ENCODE peak calls at places on chromosomes 1 and 21, in ten cellular contexts. One of them, this sample, is unnamed. For H3K4me1, the result is how much of the 10 kb centered on the place peaks cover.

GRCh38 chr1:84442256-84442655 is 36.8 kb upstream of the RPF1 start:
- DNase-seq in IMR-90: peak
- DNase-seq in A673: peak
- DNase-seq in fibroblast of lung: peak
- DNase-seq in left ventricle myocardium inferior: no peak
- DNase-seq in CD4-positive, alpha-beta memory T cell: peak
- DNase-seq in transverse colon: no peak
- DNase-seq in heart right ventricle: no peak
- DNase-seq in PC-3: peak
- DNase-seq in naive thymus-derived CD4-positive, alpha-beta T cell: no peak
- DNase-seq in this sample: no peak

GRCh38 chr1:3126756-3127718 is 58.0 kb downstream of the PRDM16 start:
- DNase-seq in IMR-90: no peak
- DNase-seq in A673: no peak
- DNase-seq in fibroblast of lung: no peak
- DNase-seq in left ventricle myocardium inferior: no peak
- DNase-seq in CD4-positive, alpha-beta memory T cell: no peak
- DNase-seq in transverse colon: no peak
- DNase-seq in heart right ventricle: no peak
- DNase-seq in PC-3: no peak
- DNase-seq in naive thymus-derived CD4-positive, alpha-beta T cell: no peak
- DNase-seq in this sample: no peak

GRCh38 chr1:245332513-245332912 is 177.7 kb downstream of the KIF26B start:
- DNase-seq in IMR-90: peak
- DNase-seq in A673: no peak
- DNase-seq in fibroblast of lung: peak
- DNase-seq in left ventricle myocardium inferior: no peak
- DNase-seq in CD4-positive, alpha-beta memory T cell: no peak
- DNase-seq in transverse colon: no peak
- DNase-seq in heart right ventricle: no peak
- DNase-seq in PC-3: no peak
- DNase-seq in naive thymus-derived CD4-positive, alpha-beta T cell: no peak
- DNase-seq in this sample: no peak

GRCh38 chr1:23475134-23475628 is 8.8 kb downstream of the ASAP3 start:
- DNase-seq in IMR-90: peak
- DNase-seq in A673: peak
- DNase-seq in fibroblast of lung: peak
- DNase-seq in left ventricle myocardium inferior: no peak
- DNase-seq in CD4-positive, alpha-beta memory T cell: no peak
- DNase-seq in transverse colon: no peak
- DNase-seq in heart right ventricle: no peak
- DNase-seq in PC-3: peak
- DNase-seq in naive thymus-derived CD4-positive, alpha-beta T cell: no peak
- DNase-seq in this sample: no peak

GRCh38 chr1:27342391-27342777 is 562 bp downstream of the SYTL1 start:
- DNase-seq in IMR-90: no peak
- DNase-seq in A673: no peak
- DNase-seq in fibroblast of lung: no peak
- DNase-seq in left ventricle myocardium inferior: no peak
- DNase-seq in CD4-positive, alpha-beta memory T cell: no peak
- DNase-seq in transverse colon: no peak
- DNase-seq in heart right ventricle: no peak
- DNase-seq in PC-3: no peak
- DNase-seq in naive thymus-derived CD4-positive, alpha-beta T cell: no peak
- DNase-seq in this sample: no peak

GRCh38 chr1:202618387-202619022 is 91.7 kb downstream of the SYT2 start:
- DNase-seq in IMR-90: peak
- DNase-seq in A673: no peak
- DNase-seq in fibroblast of lung: peak
- DNase-seq in left ventricle myocardium inferior: no peak
- DNase-seq in CD4-positive, alpha-beta memory T cell: no peak
- DNase-seq in transverse colon: no peak
- DNase-seq in heart right ventricle: no peak
- DNase-seq in PC-3: peak
- DNase-seq in naive thymus-derived CD4-positive, alpha-beta T cell: no peak
- DNase-seq in this sample: no peak

GRCh38 chr1:206907304-206907991 is 10.2 kb downstream of the IL24 start:
- DNase-seq in IMR-90: no peak
- DNase-seq in A673: peak
- DNase-seq in fibroblast of lung: no peak
- DNase-seq in left ventricle myocardium inferior: no peak
- DNase-seq in CD4-positive, alpha-beta memory T cell: no peak
- DNase-seq in transverse colon: no peak
- DNase-seq in heart right ventricle: no peak
- DNase-seq in PC-3: no peak
- DNase-seq in naive thymus-derived CD4-positive, alpha-beta T cell: no peak
- DNase-seq in this sample: no peak

GRCh38 chr1:54815086-54815876 is 14.2 kb upstream of the TTC22 start:
- DNase-seq in IMR-90: no peak
- DNase-seq in A673: no peak
- DNase-seq in fibroblast of lung: no peak
- DNase-seq in left ventricle myocardium inferior: no peak
- DNase-seq in CD4-positive, alpha-beta memory T cell: no peak
- DNase-seq in transverse colon: no peak
- DNase-seq in heart right ventricle: no peak
- DNase-seq in PC-3: no peak
- DNase-seq in naive thymus-derived CD4-positive, alpha-beta T cell: no peak
- DNase-seq in this sample: no peak

GRCh38 chr21:18340387-18340942 is 63.1 kb downstream of the TMPRSS15 start:
- DNase-seq in IMR-90: no peak
- DNase-seq in A673: no peak
- DNase-seq in fibroblast of lung: no peak
- DNase-seq in left ventricle myocardium inferior: no peak
- DNase-seq in CD4-positive, alpha-beta memory T cell: no peak
- DNase-seq in transverse colon: no peak
- DNase-seq in heart right ventricle: no peak
- DNase-seq in PC-3: peak
- DNase-seq in naive thymus-derived CD4-positive, alpha-beta T cell: no peak
- DNase-seq in this sample: no peak

GRCh38 chr1:160629286-160630210 is 17.3 kb downstream of the SLAMF1 start:
- DNase-seq in IMR-90: no peak
- DNase-seq in A673: no peak
- DNase-seq in fibroblast of lung: no peak
- DNase-seq in left ventricle myocardium inferior: peak
- DNase-seq in CD4-positive, alpha-beta memory T cell: peak
- DNase-seq in transverse colon: peak
- DNase-seq in heart right ventricle: peak
- DNase-seq in PC-3: no peak
- DNase-seq in naive thymus-derived CD4-positive, alpha-beta T cell: peak
- DNase-seq in this sample: peak

DNA sequence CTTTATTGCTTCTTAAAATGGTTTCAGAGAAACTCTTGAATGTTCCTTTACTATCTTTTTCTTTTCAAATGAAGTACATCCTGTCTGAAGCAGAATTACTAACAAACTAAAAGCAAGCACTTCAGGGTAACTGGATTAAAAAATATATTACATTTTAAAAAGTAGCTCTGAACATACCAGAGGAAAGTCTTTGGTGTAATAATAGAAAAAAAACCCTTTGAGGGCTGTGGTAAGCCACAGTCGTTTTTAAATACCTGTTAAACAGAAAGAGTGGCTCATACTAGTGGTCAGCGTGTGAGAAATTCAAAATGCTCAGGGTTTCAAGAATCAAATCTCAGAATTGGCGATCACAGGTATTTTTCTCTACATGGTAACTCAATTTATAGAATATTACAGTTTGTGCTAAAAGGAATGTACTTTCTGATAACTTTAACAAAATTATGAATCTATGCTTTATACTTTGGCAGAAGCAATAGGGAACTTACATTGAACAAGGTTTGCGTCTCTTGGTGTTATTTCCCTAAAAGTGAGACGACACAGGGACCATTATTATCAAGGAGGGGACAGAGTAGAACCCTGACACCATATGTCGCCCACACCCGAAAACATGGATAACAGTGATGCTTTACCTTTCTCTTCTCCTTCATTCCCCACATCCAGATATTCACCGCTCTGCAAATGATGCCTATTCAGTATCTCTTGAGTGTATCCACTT is 97.0 kb upstream of the DPH5 start:
- DNase-seq in IMR-90: no peak
- DNase-seq in A673: no peak
- DNase-seq in fibroblast of lung: peak
- DNase-seq in left ventricle myocardium inferior: no peak
- DNase-seq in CD4-positive, alpha-beta memory T cell: peak
- DNase-seq in transverse colon: no peak
- DNase-seq in heart right ventricle: no peak
- DNase-seq in PC-3: no peak
- DNase-seq in naive thymus-derived CD4-positive, alpha-beta T cell: no peak
- DNase-seq in this sample: no peak
- H3K4me3 ChIP-seq in IMR-90: no peak
- H3K4me3 ChIP-seq in A673: no peak
- H3K4me3 ChIP-seq in fibroblast of lung: no peak
- H3K4me3 ChIP-seq in left ventricle myocardium inferior: no peak
- H3K4me3 ChIP-seq in CD4-positive, alpha-beta memory T cell: no peak
- H3K4me3 ChIP-seq in transverse colon: no peak
- H3K4me3 ChIP-seq in heart right ventricle: no peak
- H3K4me3 ChIP-seq in PC-3: no peak
- H3K4me3 ChIP-seq in naive thymus-derived CD4-positive, alpha-beta T cell: no peak
- H3K4me3 ChIP-seq in this sample: no peak

GRCh38 chr1:183283286-183283685 is 97.2 kb downstream of the LAMC2 start:
- DNase-seq in IMR-90: no peak
- DNase-seq in A673: no peak
- DNase-seq in fibroblast of lung: no peak
- DNase-seq in left ventricle myocardium inferior: no peak
- DNase-seq in CD4-positive, alpha-beta memory T cell: no peak
- DNase-seq in transverse colon: no peak
- DNase-seq in heart right ventricle: no peak
- DNase-seq in PC-3: no peak
- DNase-seq in naive thymus-derived CD4-positive, alpha-beta T cell: no peak
- DNase-seq in this sample: no peak
- H3K4me1 ChIP-seq in IMR-90: under half
- H3K4me1 ChIP-seq in A673: under half
- H3K4me1 ChIP-seq in fibroblast of lung: under half
- H3K4me1 ChIP-seq in left ventricle myocardium inferior: half or more
- H3K4me1 ChIP-seq in CD4-positive, alpha-beta memory T cell: under half
- H3K4me1 ChIP-seq in transverse colon: under half
- H3K4me1 ChIP-seq in heart right ventricle: half or more
- H3K4me1 ChIP-seq in PC-3: under half
- H3K4me1 ChIP-seq in naive thymus-derived CD4-positive, alpha-beta T cell: under half
- H3K4me1 ChIP-seq in this sample: under half

DNA sequence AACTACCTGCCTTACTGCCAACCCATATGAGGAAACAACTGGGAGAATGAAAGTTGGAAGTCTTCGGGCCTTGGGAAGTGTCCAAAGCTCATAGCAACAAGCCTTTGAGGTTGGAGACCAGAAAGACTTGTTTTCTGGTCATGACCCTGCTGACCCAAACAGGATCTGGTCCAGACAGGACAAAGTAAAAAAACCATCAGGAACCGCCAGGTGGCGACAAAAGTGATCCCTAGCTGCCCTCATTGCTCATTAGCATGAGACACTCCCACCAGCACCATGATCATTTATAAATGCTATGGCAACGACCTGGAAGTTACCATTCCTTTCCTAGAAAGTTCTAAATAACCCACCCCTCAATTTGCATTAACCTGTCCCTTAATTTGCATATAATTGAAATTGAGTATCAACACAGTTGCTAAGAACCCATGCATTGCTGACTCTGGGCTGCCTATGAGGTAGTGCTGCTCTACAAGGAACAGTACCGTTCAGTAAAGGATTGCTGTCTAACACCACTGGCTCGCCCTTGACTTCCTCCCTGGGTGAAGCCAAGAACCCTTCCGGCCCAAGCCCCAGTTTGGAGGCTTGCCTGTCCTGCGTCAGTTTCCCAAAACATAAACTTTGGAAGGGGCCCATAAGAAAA is 89.0 kb downstream of the URB2 start:
- DNase-seq in IMR-90: peak
- DNase-seq in A673: peak
- DNase-seq in fibroblast of lung: no peak
- DNase-seq in left ventricle myocardium inferior: no peak
- DNase-seq in CD4-positive, alpha-beta memory T cell: no peak
- DNase-seq in transverse colon: peak
- DNase-seq in heart right ventricle: no peak
- DNase-seq in PC-3: peak
- DNase-seq in naive thymus-derived CD4-positive, alpha-beta T cell: peak
- DNase-seq in this sample: no peak
- H3K4me3 ChIP-seq in IMR-90: no peak
- H3K4me3 ChIP-seq in A673: no peak
- H3K4me3 ChIP-seq in fibroblast of lung: no peak
- H3K4me3 ChIP-seq in left ventricle myocardium inferior: no peak
- H3K4me3 ChIP-seq in CD4-positive, alpha-beta memory T cell: no peak
- H3K4me3 ChIP-seq in transverse colon: no peak
- H3K4me3 ChIP-seq in heart right ventricle: no peak
- H3K4me3 ChIP-seq in PC-3: no peak
- H3K4me3 ChIP-seq in naive thymus-derived CD4-positive, alpha-beta T cell: no peak
- H3K4me3 ChIP-seq in this sample: no peak

GRCh38 chr1:234667891-234668576 is 58.1 kb upstream of the IRF2BP2 start:
- DNase-seq in IMR-90: no peak
- DNase-seq in A673: no peak
- DNase-seq in fibroblast of lung: no peak
- DNase-seq in left ventricle myocardium inferior: no peak
- DNase-seq in CD4-positive, alpha-beta memory T cell: no peak
- DNase-seq in transverse colon: no peak
- DNase-seq in heart right ventricle: no peak
- DNase-seq in PC-3: no peak
- DNase-seq in naive thymus-derived CD4-positive, alpha-beta T cell: no peak
- DNase-seq in this sample: no peak

GRCh38 chr1:234666761-234667160 is 56.8 kb upstream of the IRF2BP2 start:
- DNase-seq in IMR-90: no peak
- DNase-seq in A673: no peak
- DNase-seq in fibroblast of lung: no peak
- DNase-seq in left ventricle myocardium inferior: no peak
- DNase-seq in CD4-positive, alpha-beta memory T cell: no peak
- DNase-seq in transverse colon: no peak
- DNase-seq in heart right ventricle: no peak
- DNase-seq in PC-3: no peak
- DNase-seq in naive thymus-derived CD4-positive, alpha-beta T cell: no peak
- DNase-seq in this sample: no peak

GRCh38 chr1:234666206-234666605 is 56.2 kb upstream of the IRF2BP2 start:
- DNase-seq in IMR-90: no peak
- DNase-seq in A673: no peak
- DNase-seq in fibroblast of lung: peak
- DNase-seq in left ventricle myocardium inferior: no peak
- DNase-seq in CD4-positive, alpha-beta memory T cell: no peak
- DNase-seq in transverse colon: no peak
- DNase-seq in heart right ventricle: no peak
- DNase-seq in PC-3: no peak
- DNase-seq in naive thymus-derived CD4-positive, alpha-beta T cell: no peak
- DNase-seq in this sample: no peak

GRCh38 chr1:234669499-234669898 is 59.5 kb upstream of the IRF2BP2 start:
- DNase-seq in IMR-90: no peak
- DNase-seq in A673: no peak
- DNase-seq in fibroblast of lung: no peak
- DNase-seq in left ventricle myocardium inferior: no peak
- DNase-seq in CD4-positive, alpha-beta memory T cell: no peak
- DNase-seq in transverse colon: no peak
- DNase-seq in heart right ventricle: no peak
- DNase-seq in PC-3: no peak
- DNase-seq in naive thymus-derived CD4-positive, alpha-beta T cell: no peak
- DNase-seq in this sample: no peak

DNA sequence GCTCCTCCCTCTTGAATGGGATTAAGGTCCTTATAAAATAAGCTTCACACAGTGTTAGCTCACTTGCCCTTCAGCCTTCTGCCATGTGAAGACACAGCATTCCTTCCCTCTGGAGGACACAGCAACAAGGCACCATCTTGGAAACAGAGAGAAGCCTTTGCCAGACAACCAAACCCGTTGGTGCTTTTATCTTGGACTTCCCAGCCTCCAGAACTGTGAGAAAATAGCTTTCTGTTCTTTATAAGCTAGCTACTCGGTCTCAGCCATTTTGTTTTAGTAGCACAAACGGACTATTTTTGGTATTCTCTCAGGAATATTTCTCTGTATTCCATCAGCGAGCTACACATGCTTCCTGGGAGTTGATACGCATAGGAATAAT is 58.6 kb upstream of the IRF2BP2 start:
- DNase-seq in IMR-90: no peak
- DNase-seq in A673: no peak
- DNase-seq in fibroblast of lung: no peak
- DNase-seq in left ventricle myocardium inferior: no peak
- DNase-seq in CD4-positive, alpha-beta memory T cell: no peak
- DNase-seq in transverse colon: no peak
- DNase-seq in heart right ventricle: no peak
- DNase-seq in PC-3: no peak
- DNase-seq in naive thymus-derived CD4-positive, alpha-beta T cell: no peak
- DNase-seq in this sample: no peak
- H3K4me1 ChIP-seq in IMR-90: under half
- H3K4me1 ChIP-seq in A673: under half
- H3K4me1 ChIP-seq in fibroblast of lung: under half
- H3K4me1 ChIP-seq in left ventricle myocardium inferior: under half
- H3K4me1 ChIP-seq in CD4-positive, alpha-beta memory T cell: under half
- H3K4me1 ChIP-seq in transverse colon: under half
- H3K4me1 ChIP-seq in heart right ventricle: under half
- H3K4me1 ChIP-seq in PC-3: under half
- H3K4me1 ChIP-seq in naive thymus-derived CD4-positive, alpha-beta T cell: under half
- H3K4me1 ChIP-seq in this sample: under half